ENCODE peak calls at places on chromosomes 6 and 20, in six cellular contexts. One of them, this sample, is unnamed.
A peak's percentile ranks its signal among the peaks of the same experiment; 100 is the strongest.

GRCh38 chr6:161151660-161152526 is 122.0 kb downstream of the AGPAT4 start:
- DNase-seq in T follicular helper cell: no peak
- DNase-seq in pancreas: no peak
- DNase-seq in LoVo: no peak
- DNase-seq in lower lobe of right lung: no peak
- DNase-seq in fibroblast of mammary gland: no peak
- DNase-seq in this sample: no peak

GRCh38 chr6:160461641-160462040 is 113.5 kb downstream of the SLC22A3 start:
- DNase-seq in T follicular helper cell: no peak
- DNase-seq in pancreas: no peak
- DNase-seq in LoVo: no peak
- DNase-seq in lower lobe of right lung: no peak
- DNase-seq in fibroblast of mammary gland: peak; percentile 45
- DNase-seq in this sample: no peak

GRCh38 chr20:58131581-58132142 is 96.8 kb downstream of the ANKRD60 start:
- DNase-seq in T follicular helper cell: no peak
- DNase-seq in pancreas: no peak
- DNase-seq in LoVo: peak; percentile 19
- DNase-seq in lower lobe of right lung: no peak
- DNase-seq in fibroblast of mammary gland: peak; percentile 64
- DNase-seq in this sample: peak; percentile 64

GRCh38 chr20:62487564-62488086 is 11.8 kb upstream of the GATA5 start:
- DNase-seq in T follicular helper cell: no peak
- DNase-seq in pancreas: no peak
- DNase-seq in LoVo: no peak
- DNase-seq in lower lobe of right lung: no peak
- DNase-seq in fibroblast of mammary gland: no peak
- DNase-seq in this sample: no peak

GRCh38 chr6:9766240-9766915 is 648.5 kb downstream of the TFAP2A start:
- DNase-seq in T follicular helper cell: no peak
- DNase-seq in pancreas: no peak
- DNase-seq in LoVo: no peak
- DNase-seq in lower lobe of right lung: no peak
- DNase-seq in fibroblast of mammary gland: peak; percentile 36
- DNase-seq in this sample: peak; percentile 21

GRCh38 chr20:50368386-50368785 is 141.8 kb upstream of the PTPN1 start:
- DNase-seq in T follicular helper cell: no peak
- DNase-seq in pancreas: no peak
- DNase-seq in LoVo: no peak
- DNase-seq in lower lobe of right lung: no peak
- DNase-seq in fibroblast of mammary gland: no peak
- DNase-seq in this sample: no peak

GRCh38 chr6:125986956-125987617 is 747 bp downstream of the TRMT11 start:
- DNase-seq in T follicular helper cell: no peak
- DNase-seq in pancreas: no peak
- DNase-seq in LoVo: peak; percentile 41
- DNase-seq in lower lobe of right lung: no peak
- DNase-seq in fibroblast of mammary gland: peak; percentile 36
- DNase-seq in this sample: no peak

GRCh38 chr6:8182857-8183256 is 80.5 kb upstream of the EEF1E1 start:
- DNase-seq in T follicular helper cell: no peak
- DNase-seq in pancreas: no peak
- DNase-seq in LoVo: no peak
- DNase-seq in lower lobe of right lung: no peak
- DNase-seq in fibroblast of mammary gland: no peak
- DNase-seq in this sample: no peak

GRCh38 chr6:170136541-170137175 is 154.2 kb downstream of the DLL1 start:
- DNase-seq in T follicular helper cell: no peak
- DNase-seq in pancreas: peak; percentile 54
- DNase-seq in LoVo: no peak
- DNase-seq in lower lobe of right lung: peak; percentile 45
- DNase-seq in fibroblast of mammary gland: no peak
- DNase-seq in this sample: no peak

GRCh38 chr20:46967647-46968046 is 73.0 kb downstream of the EYA2 start:
- DNase-seq in T follicular helper cell: no peak
- DNase-seq in pancreas: no peak
- DNase-seq in LoVo: no peak
- DNase-seq in lower lobe of right lung: no peak
- DNase-seq in fibroblast of mammary gland: no peak
- DNase-seq in this sample: no peak

GRCh38 chr6:170147832-170148708 is 142.8 kb downstream of the DLL1 start:
- DNase-seq in T follicular helper cell: no peak
- DNase-seq in pancreas: no peak
- DNase-seq in LoVo: no peak
- DNase-seq in lower lobe of right lung: peak; percentile 55
- DNase-seq in fibroblast of mammary gland: no peak
- DNase-seq in this sample: no peak

GRCh38 chr6:3697609-3698008 is 53.9 kb downstream of the PXDC1 start:
- DNase-seq in T follicular helper cell: no peak
- DNase-seq in pancreas: no peak
- DNase-seq in LoVo: no peak
- DNase-seq in lower lobe of right lung: no peak
- DNase-seq in fibroblast of mammary gland: peak; percentile 95
- DNase-seq in this sample: peak; percentile 1

GRCh38 chr6:90346729-90347128 is 50.1 kb upstream of the BACH2 start:
- DNase-seq in T follicular helper cell: no peak
- DNase-seq in pancreas: no peak
- DNase-seq in LoVo: no peak
- DNase-seq in lower lobe of right lung: no peak
- DNase-seq in fibroblast of mammary gland: no peak
- DNase-seq in this sample: no peak

GRCh38 chr6:105326838-105327745 is 75.8 kb downstream of the PREP start:
- DNase-seq in T follicular helper cell: no peak
- DNase-seq in pancreas: no peak
- DNase-seq in LoVo: peak; percentile 49
- DNase-seq in lower lobe of right lung: no peak
- DNase-seq in fibroblast of mammary gland: peak; percentile 76
- DNase-seq in this sample: no peak

GRCh38 chr6:132365319-132365907 is 35.9 kb downstream of the MOXD1 start:
- DNase-seq in T follicular helper cell: no peak
- DNase-seq in pancreas: no peak
- DNase-seq in LoVo: no peak
- DNase-seq in lower lobe of right lung: no peak
- DNase-seq in fibroblast of mammary gland: no peak
- DNase-seq in this sample: no peak

GRCh38 chr20:47907031-47907670 is 121.9 kb upstream of the SULF2 start:
- DNase-seq in T follicular helper cell: no peak
- DNase-seq in pancreas: no peak
- DNase-seq in LoVo: no peak
- DNase-seq in lower lobe of right lung: no peak
- DNase-seq in fibroblast of mammary gland: no peak
- DNase-seq in this sample: no peak

GRCh38 chr20:61253640-61254511 is 1.8 kb downstream of the CDH4 start:
- DNase-seq in T follicular helper cell: no peak
- DNase-seq in pancreas: no peak
- DNase-seq in LoVo: no peak
- DNase-seq in lower lobe of right lung: no peak
- DNase-seq in fibroblast of mammary gland: peak; percentile 23
- DNase-seq in this sample: no peak

GRCh38 chr6:90123796-90124195 is 172.8 kb downstream of the BACH2 start:
- DNase-seq in T follicular helper cell: no peak
- DNase-seq in pancreas: no peak
- DNase-seq in LoVo: no peak
- DNase-seq in lower lobe of right lung: no peak
- DNase-seq in fibroblast of mammary gland: peak; percentile 38
- DNase-seq in this sample: no peak

GRCh38 chr6:43125555-43125954 is 45.5 kb upstream of the SRF start:
- DNase-seq in T follicular helper cell: no peak
- DNase-seq in pancreas: no peak
- DNase-seq in LoVo: no peak
- DNase-seq in lower lobe of right lung: no peak
- DNase-seq in fibroblast of mammary gland: peak; percentile 57
- DNase-seq in this sample: no peak

GRCh38 chr6:15755555-15755954 is 92.7 kb upstream of the DTNBP1 start:
- DNase-seq in T follicular helper cell: no peak
- DNase-seq in pancreas: no peak
- DNase-seq in LoVo: no peak
- DNase-seq in lower lobe of right lung: no peak
- DNase-seq in fibroblast of mammary gland: peak; percentile 81
- DNase-seq in this sample: no peak

GRCh38 chr6:85452441-85452881 is 2.6 kb downstream of the NT5E start:
- DNase-seq in T follicular helper cell: no peak
- DNase-seq in pancreas: no peak
- DNase-seq in LoVo: no peak
- DNase-seq in lower lobe of right lung: no peak
- DNase-seq in fibroblast of mammary gland: peak; percentile 93
- DNase-seq in this sample: no peak

GRCh38 chr6:160110724-160111123 is 10.9 kb upstream of the SLC22A1 start:
- DNase-seq in T follicular helper cell: no peak
- DNase-seq in pancreas: no peak
- DNase-seq in LoVo: no peak
- DNase-seq in lower lobe of right lung: no peak
- DNase-seq in fibroblast of mammary gland: peak; percentile 36
- DNase-seq in this sample: no peak

GRCh38 chr6:157982580-157983438 is 1.1 kb downstream of the SYNJ2 start:
- DNase-seq in T follicular helper cell: no peak
- DNase-seq in pancreas: no peak
- DNase-seq in LoVo: peak; percentile 24
- DNase-seq in lower lobe of right lung: no peak
- DNase-seq in fibroblast of mammary gland: peak; percentile 59
- DNase-seq in this sample: no peak

GRCh38 chr6:15160812-15161211 is 85.1 kb upstream of the JARID2 start:
- DNase-seq in T follicular helper cell: no peak
- DNase-seq in pancreas: no peak
- DNase-seq in LoVo: no peak
- DNase-seq in lower lobe of right lung: no peak
- DNase-seq in fibroblast of mammary gland: peak; percentile 41
- DNase-seq in this sample: no peak

GRCh38 chr20:56429496-56429895 is 17.4 kb downstream of the CASS4 start:
- DNase-seq in T follicular helper cell: no peak
- DNase-seq in pancreas: no peak
- DNase-seq in LoVo: no peak
- DNase-seq in lower lobe of right lung: no peak
- DNase-seq in fibroblast of mammary gland: peak; percentile 73
- DNase-seq in this sample: peak; percentile 40

GRCh38 chr20:341682-342081 is 5.2 kb upstream of the NRSN2 start:
- DNase-seq in T follicular helper cell: no peak
- DNase-seq in pancreas: no peak
- DNase-seq in LoVo: peak; percentile 83
- DNase-seq in lower lobe of right lung: no peak
- DNase-seq in fibroblast of mammary gland: peak; percentile 96
- DNase-seq in this sample: peak; percentile 93

This sample was measured in keratinocyte.